ENCODE peak calls at places on chromosomes 5 and 9, in ten cellular contexts. L, E, I, G, M, W, R, T, J and D are unnamed samples.
A peak's percentile ranks its signal among the peaks of the same experiment; 100 is the strongest.

GRCh38 chr5:139061856-139062255 is 136.3 kb downstream of the SIL1 start:
- DNase-seq in G (no peak), W (peak; percentile 40), R (no peak), L (peak; percentile 27), I (peak; percentile 46), E (no peak), M (no peak), T (no peak), J (no peak), D (no peak)

GRCh38 chr5:123881791-123882244 is 369.8 kb downstream of the CSNK1G3 start:
- DNase-seq in I (no peak), T (no peak), L (peak; percentile 21), W (peak; percentile 69), J (no peak), M (no peak), E (no peak), G (no peak), R (no peak), D (no peak)

GRCh38 chr9:120424248-120424647 is 155.7 kb downstream of the CDK5RAP2 start:
- DNase-seq in W (no peak), L (no peak), T (no peak), G (no peak), R (no peak), J (no peak), I (no peak), E (no peak), M (no peak), D (no peak)

GRCh38 chr9:121529237-121529987 is 29.8 kb upstream of the GGTA1 start:
- DNase-seq in L (peak; percentile 90), T (peak; percentile 71), M (peak; percentile 92), E (no peak), J (no peak), I (no peak), W (peak; percentile 99), R (peak; percentile 77), G (peak; percentile 97), D (peak; percentile 96)

GRCh38 chr5:79802995-79803394 is 113.4 kb downstream of the CMYA5 start:
- DNase-seq in E (no peak), J (peak; percentile 5), T (no peak), L (no peak), R (no peak), M (no peak), W (no peak), G (no peak), I (no peak), D (no peak)

GRCh38 chr5:115735108-115735998 is 81.1 kb downstream of the CDO1 start:
- DNase-seq in I (peak; percentile 47), M (no peak), R (no peak), E (no peak), T (peak; percentile 56), J (no peak), W (no peak), L (no peak), G (no peak), D (no peak)

GRCh38 chr9:116391306-116391900 is 237.8 kb downstream of the PAPPA start:
- DNase-seq in T (no peak), W (peak; percentile 75), R (no peak), E (no peak), I (no peak), G (no peak), J (no peak), M (no peak), L (peak; percentile 87), D (no peak)

GRCh38 chr5:57246426-57246825 is 72.6 kb downstream of the GPBP1 start:
- DNase-seq in G (no peak), L (no peak), I (no peak), M (no peak), J (no peak), R (no peak), T (no peak), W (no peak), E (no peak), D (no peak)

GRCh38 chr5:59151162-59151889 is 568.5 kb downstream of the RAB3C start:
- DNase-seq in E (no peak), T (no peak), I (no peak), M (no peak), L (no peak), J (no peak), W (no peak), G (no peak), R (no peak), D (no peak)

GRCh38 chr5:117497626-117498025 is 923.0 kb upstream of the SEMA6A start:
- DNase-seq in E (no peak), L (no peak), T (no peak), M (no peak), I (no peak), R (no peak), G (no peak), W (no peak), J (no peak), D (no peak)

DNA sequence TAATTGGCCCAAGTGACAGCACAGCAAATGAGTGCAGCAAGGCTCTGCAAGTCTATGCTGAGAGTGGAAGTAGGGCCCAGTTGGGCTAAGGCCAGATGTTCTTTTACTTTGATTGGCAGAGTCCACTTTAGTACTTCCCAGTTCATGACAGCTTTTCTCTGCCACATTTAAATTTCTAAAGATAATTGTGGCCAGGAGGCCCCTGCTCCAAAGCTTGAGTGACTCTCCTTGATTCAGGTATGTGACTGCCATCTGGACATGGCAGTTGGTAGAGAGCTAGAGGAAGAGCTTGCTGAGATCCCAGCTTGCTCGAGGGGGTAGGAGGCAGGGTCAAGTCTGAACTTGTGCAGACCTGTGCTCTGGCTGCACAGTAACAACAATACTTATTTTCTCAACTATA is 154.1 kb downstream of the CARTPT start:
- DNase-seq in I (no peak), R (no peak), J (no peak), L (no peak), E (no peak), M (no peak), T (no peak), G (no peak), W (no peak), D (no peak)
- H3K27ac ChIP-seq in I (no peak overlapping the region), R (no peak overlapping the region), J (no peak overlapping the region), L (no peak overlapping the region), E (no peak overlapping the region), M (no peak overlapping the region), T (no peak overlapping the region), G (no peak overlapping the region), W (peak overlapping the region; percentile 33), D (no peak overlapping the region)

GRCh38 chr5:103013933-103014552 is 105.9 kb downstream of the GIN1 start:
- DNase-seq in W (peak; percentile 7), J (no peak), M (no peak), G (no peak), E (no peak), I (no peak), L (no peak), R (no peak), T (no peak), D (no peak)
- TF ChIP-seq CTCF in W (no peak), J (no peak), M (no peak), G (no peak), E (no peak), I (no peak), L (no peak), R (no peak), T (no peak), D (no peak)

GRCh38 chr5:150582281-150582791 is 58.1 kb upstream of the SYNPO start:
- DNase-seq in L (no peak), R (no peak), I (no peak), E (no peak), W (peak; percentile 90), M (no peak), T (peak; percentile 86), J (no peak), G (peak; percentile 86), D (no peak)
- H3K27ac ChIP-seq in L (no peak overlapping the region), R (no peak overlapping the region), I (no peak overlapping the region), E (no peak overlapping the region), W (peak overlapping the region; percentile 60), M (no peak overlapping the region), T (no peak overlapping the region), J (no peak overlapping the region), G (no peak overlapping the region), D (no peak overlapping the region)

DNA sequence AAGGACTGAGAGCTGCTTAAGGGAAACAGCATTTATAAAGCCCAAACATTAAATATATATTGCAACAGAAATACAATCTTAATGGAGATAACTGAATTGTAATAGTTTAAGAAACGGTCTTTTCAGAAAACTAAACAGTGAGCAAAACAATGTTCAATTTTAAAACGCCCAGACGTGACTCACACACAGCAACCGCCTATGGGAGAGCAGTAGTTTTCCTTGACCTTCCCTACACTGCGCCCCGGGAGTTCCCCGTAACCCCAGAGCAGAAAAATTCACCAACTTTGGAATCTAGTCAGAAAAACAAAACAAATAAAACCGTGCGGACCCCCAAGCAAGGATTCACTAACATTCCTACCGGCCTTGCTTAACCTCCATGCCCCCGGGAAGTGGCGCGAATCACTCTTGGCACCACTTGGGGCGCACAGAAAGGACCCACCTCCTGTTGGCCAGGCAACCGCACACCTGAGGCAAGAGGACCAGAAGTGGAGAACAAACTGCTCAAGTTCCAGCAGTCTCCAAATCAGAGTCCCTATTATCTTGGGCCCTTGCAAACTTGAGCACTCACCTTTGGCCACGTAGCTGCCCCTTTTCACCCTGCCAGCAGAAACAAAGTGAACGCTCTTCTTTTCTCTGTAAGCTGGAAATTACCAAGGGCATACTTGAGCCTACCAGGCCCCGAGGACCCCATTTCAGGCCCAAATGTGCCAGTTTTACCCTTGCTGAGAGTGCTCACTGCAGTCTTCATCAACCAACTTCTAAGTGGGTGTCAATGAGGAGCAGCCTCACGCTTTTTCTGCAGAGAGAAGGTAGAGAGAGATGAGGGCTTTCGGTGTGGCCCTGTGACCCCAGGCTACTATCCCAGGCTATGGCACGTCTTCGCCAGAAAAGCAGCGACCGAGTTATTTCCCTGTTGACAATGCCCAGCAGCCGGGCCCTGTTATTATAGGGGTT is 189.7 kb downstream of the MEF2C start:
- DNase-seq in T (no peak), J (no peak), R (no peak), E (no peak), L (no peak), W (no peak), G (no peak), M (no peak), I (peak; percentile 85), D (no peak)
- TF ChIP-seq CTCF in T (no peak), J (peak; percentile 35), R (no peak), E (no peak), L (peak; percentile 15), W (no peak), G (no peak), M (no peak), I (peak; percentile 24), D (no peak)

DNA sequence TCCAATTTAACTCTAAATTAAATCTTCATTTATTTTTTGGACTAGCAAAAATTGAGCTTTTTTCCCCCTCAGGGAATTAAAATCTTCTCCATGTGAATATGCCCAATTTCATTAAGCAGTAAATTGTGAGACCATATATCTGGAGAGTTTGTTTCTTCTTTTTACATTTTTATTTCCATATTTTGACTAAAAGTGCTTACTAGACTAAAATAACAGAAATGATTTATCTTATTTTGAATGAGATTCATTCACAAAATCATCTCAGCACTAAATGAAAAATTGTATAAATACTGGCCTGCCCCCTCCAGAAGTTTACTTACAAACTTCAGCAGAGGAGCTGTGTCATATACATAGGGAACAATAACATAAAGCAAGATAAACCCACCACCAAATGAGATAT is 26.6 kb downstream of the MAPKAP1 start:
- DNase-seq in M (no peak), E (no peak), R (no peak), I (no peak), J (no peak), L (no peak), G (no peak), T (no peak), W (no peak), D (no peak)
- H3K27ac ChIP-seq in M (no peak overlapping the region), E (no peak overlapping the region), R (no peak overlapping the region), I (no peak overlapping the region), J (no peak overlapping the region), L (no peak overlapping the region), G (no peak overlapping the region), T (no peak overlapping the region), W (no peak overlapping the region), D (no peak overlapping the region)